ENCODE peak calls at places on chromosome 19, in four cellular contexts. One of them, this sample, is unnamed.

GRCh38 chr19:3868770-3869456 is at the start of gene ZFR2:
- DNase-seq in Caco-2: peak; percentile 52
- DNase-seq in B cell: no peak
- DNase-seq in keratinocyte: no peak
- DNase-seq in this sample: no peak

GRCh38 chr19:50836543-50837195 is 3.3 kb upstream of the KLK15 start:
- DNase-seq in Caco-2: no peak
- DNase-seq in B cell: no peak
- DNase-seq in keratinocyte: no peak
- DNase-seq in this sample: no peak

GRCh38 chr19:46579286-46579944 is 21.7 kb upstream of the CALM3 start:
- DNase-seq in Caco-2: no peak
- DNase-seq in B cell: no peak
- DNase-seq in keratinocyte: no peak
- DNase-seq in this sample: no peak

GRCh38 chr19:39823693-39824092 is 10.3 kb downstream of the DYRK1B start:
- DNase-seq in Caco-2: no peak
- DNase-seq in B cell: no peak
- DNase-seq in keratinocyte: no peak
- DNase-seq in this sample: no peak

GRCh38 chr19:14072535-14073231 is at the start of gene MISP3:
- DNase-seq in Caco-2: peak; percentile 55
- DNase-seq in B cell: no peak
- DNase-seq in keratinocyte: no peak
- DNase-seq in this sample: peak; percentile 72

GRCh38 chr19:43784251-43784980 is 3.6 kb upstream of the KCNN4 start:
- DNase-seq in Caco-2: peak; percentile 82
- DNase-seq in B cell: peak; percentile 59
- DNase-seq in keratinocyte: no peak
- DNase-seq in this sample: peak; percentile 93

GRCh38 chr19:43124360-43124759 is 41.9 kb upstream of the PSG2 start:
- DNase-seq in Caco-2: no peak
- DNase-seq in B cell: no peak
- DNase-seq in keratinocyte: no peak
- DNase-seq in this sample: no peak

GRCh38 chr19:45975296-45975695 is 1.6 kb upstream of the NOVA2 start:
- DNase-seq in Caco-2: no peak
- DNase-seq in B cell: no peak
- DNase-seq in keratinocyte: no peak
- DNase-seq in this sample: no peak

GRCh38 chr19:40416918-40417713 is 3.9 kb upstream of the PRX start:
- DNase-seq in Caco-2: no peak
- DNase-seq in B cell: no peak
- DNase-seq in keratinocyte: no peak
- DNase-seq in this sample: peak; percentile 61

GRCh38 chr19:31353826-31354225 is 4.6 kb upstream of the TSHZ3 start:
- DNase-seq in Caco-2: no peak
- DNase-seq in B cell: no peak
- DNase-seq in keratinocyte: no peak
- DNase-seq in this sample: no peak

GRCh38 chr19:8445488-8446001 is 770 bp downstream of the HNRNPM start:
- DNase-seq in Caco-2: peak; percentile 53
- DNase-seq in B cell: no peak
- DNase-seq in keratinocyte: no peak
- DNase-seq in this sample: peak; percentile 26

GRCh38 chr19:45276284-45276687 is 25.2 kb downstream of the MARK4 start:
- DNase-seq in Caco-2: no peak
- DNase-seq in B cell: no peak
- DNase-seq in keratinocyte: no peak
- DNase-seq in this sample: no peak

GRCh38 chr19:294819-295686 is 3.9 kb upstream of the PLPP2 start:
- DNase-seq in Caco-2: no peak
- DNase-seq in B cell: no peak
- DNase-seq in keratinocyte: no peak
- DNase-seq in this sample: peak; percentile 61

GRCh38 chr19:2998642-2999041 is 21.3 kb downstream of the TLE6 start:
- DNase-seq in Caco-2: no peak
- DNase-seq in B cell: no peak
- DNase-seq in keratinocyte: no peak
- DNase-seq in this sample: no peak

GRCh38 chr19:45667620-45668341 is at the start of gene GIPR:
- DNase-seq in Caco-2: peak; percentile 73
- DNase-seq in B cell: no peak
- DNase-seq in keratinocyte: peak; percentile 80
- DNase-seq in this sample: peak; percentile 76

GRCh38 chr19:17719730-17720486 is 628 bp downstream of the MAP1S start:
- DNase-seq in Caco-2: no peak
- DNase-seq in B cell: no peak
- DNase-seq in keratinocyte: no peak
- DNase-seq in this sample: peak; percentile 44

GRCh38 chr19:1672038-1672768 is 19.8 kb upstream of the TCF3 start:
- DNase-seq in Caco-2: no peak
- DNase-seq in B cell: peak; percentile 71
- DNase-seq in keratinocyte: no peak
- DNase-seq in this sample: peak; percentile 56
- TF ChIP-seq CTCF in Caco-2: peak; percentile 73
- TF ChIP-seq CTCF in B cell: peak; percentile 93
- TF ChIP-seq CTCF in keratinocyte: peak; percentile 85
- TF ChIP-seq CTCF in this sample: peak; percentile 93

GRCh38 chr19:11034449-11035213 is 54.6 kb upstream of the LDLR start:
- DNase-seq in Caco-2: no peak
- DNase-seq in B cell: no peak
- DNase-seq in keratinocyte: no peak
- DNase-seq in this sample: no peak

GRCh38 chr19:11033763-11034162 is 55.5 kb upstream of the LDLR start:
- DNase-seq in Caco-2: no peak
- DNase-seq in B cell: no peak
- DNase-seq in keratinocyte: no peak
- DNase-seq in this sample: no peak

GRCh38 chr19:11033251-11033650 is 56.0 kb upstream of the LDLR start:
- DNase-seq in Caco-2: no peak
- DNase-seq in B cell: no peak
- DNase-seq in keratinocyte: no peak
- DNase-seq in this sample: no peak

GRCh38 chr19:11038511-11038910 is 50.8 kb upstream of the LDLR start:
- DNase-seq in Caco-2: no peak
- DNase-seq in B cell: no peak
- DNase-seq in keratinocyte: no peak
- DNase-seq in this sample: no peak

DNA sequence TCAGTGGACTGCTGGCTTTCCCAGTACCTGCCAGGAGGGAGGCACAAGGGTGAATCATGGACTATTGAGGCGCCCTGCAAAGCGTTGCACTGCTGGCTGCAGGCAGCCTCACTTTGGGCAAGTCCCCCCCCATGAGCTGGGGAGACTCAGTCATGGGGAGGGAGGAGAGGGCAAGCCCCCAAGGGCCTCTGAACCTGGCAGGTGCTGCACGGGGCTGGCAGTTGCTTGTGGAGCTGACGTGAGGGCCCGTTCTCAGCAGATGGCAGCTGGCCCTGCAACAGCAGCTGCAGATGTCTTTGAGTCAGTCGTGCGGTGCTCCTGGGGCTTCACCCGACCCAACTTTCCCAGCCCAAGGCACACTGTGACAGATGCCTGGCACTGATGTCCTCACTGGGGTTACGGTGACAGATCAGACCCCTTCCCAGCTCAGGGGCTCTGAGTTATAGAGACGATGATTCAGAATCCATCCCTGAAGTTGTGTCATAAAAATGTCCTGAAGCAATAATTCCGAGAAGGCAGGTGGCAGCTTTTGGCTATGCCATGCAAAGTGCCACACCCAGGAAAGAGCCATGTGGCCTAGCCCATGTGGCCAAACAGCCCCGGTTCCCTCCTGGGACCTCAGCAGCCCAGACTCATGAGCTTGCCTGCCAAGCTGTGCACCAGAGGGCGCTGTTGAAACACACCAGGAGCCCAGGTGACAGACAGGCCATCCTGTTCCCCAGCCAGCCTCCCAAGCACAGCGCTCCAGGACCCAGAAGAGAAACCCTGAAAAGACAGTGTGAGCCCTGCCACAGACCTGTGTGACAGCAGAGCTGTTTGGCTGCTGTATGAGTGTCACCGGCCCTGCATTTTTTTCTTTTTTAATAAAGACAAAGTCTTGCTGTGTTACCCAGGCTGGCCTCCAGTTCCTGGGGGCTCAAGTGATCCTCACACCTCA is 53.6 kb upstream of the LDLR start:
- DNase-seq in Caco-2: peak; percentile 84
- DNase-seq in B cell: peak; percentile 92
- DNase-seq in keratinocyte: peak; percentile 58
- DNase-seq in this sample: peak; percentile 89
- TF ChIP-seq CTCF in Caco-2: peak; percentile 94
- TF ChIP-seq CTCF in B cell: peak; percentile 93
- TF ChIP-seq CTCF in keratinocyte: peak; percentile 96
- TF ChIP-seq CTCF in this sample: peak; percentile 77

GRCh38 chr19:52658595-52658994 is 20.4 kb upstream of the ZNF83 start:
- DNase-seq in Caco-2: no peak
- DNase-seq in B cell: no peak
- DNase-seq in keratinocyte: no peak
- DNase-seq in this sample: no peak
- TF ChIP-seq CTCF in Caco-2: no peak
- TF ChIP-seq CTCF in B cell: no peak
- TF ChIP-seq CTCF in keratinocyte: no peak
- TF ChIP-seq CTCF in this sample: no peak

GRCh38 chr19:55407625-55408319 is at the start of gene UBE2S:
- DNase-seq in Caco-2: peak; percentile 99
- DNase-seq in B cell: peak; percentile 98
- DNase-seq in keratinocyte: peak; percentile 80
- DNase-seq in this sample: peak; percentile 98
- TF ChIP-seq CTCF in Caco-2: no peak
- TF ChIP-seq CTCF in B cell: no peak
- TF ChIP-seq CTCF in keratinocyte: no peak
- TF ChIP-seq CTCF in this sample: no peak

GRCh38 chr19:34881982-34882381 is 44.7 kb upstream of the ZNF30 start:
- DNase-seq in Caco-2: no peak
- DNase-seq in B cell: no peak
- DNase-seq in keratinocyte: no peak
- DNase-seq in this sample: no peak

GRCh38 chr19:34880034-34880433 is 46.7 kb upstream of the ZNF30 start:
- DNase-seq in Caco-2: no peak
- DNase-seq in B cell: no peak
- DNase-seq in keratinocyte: no peak
- DNase-seq in this sample: no peak

DNA sequence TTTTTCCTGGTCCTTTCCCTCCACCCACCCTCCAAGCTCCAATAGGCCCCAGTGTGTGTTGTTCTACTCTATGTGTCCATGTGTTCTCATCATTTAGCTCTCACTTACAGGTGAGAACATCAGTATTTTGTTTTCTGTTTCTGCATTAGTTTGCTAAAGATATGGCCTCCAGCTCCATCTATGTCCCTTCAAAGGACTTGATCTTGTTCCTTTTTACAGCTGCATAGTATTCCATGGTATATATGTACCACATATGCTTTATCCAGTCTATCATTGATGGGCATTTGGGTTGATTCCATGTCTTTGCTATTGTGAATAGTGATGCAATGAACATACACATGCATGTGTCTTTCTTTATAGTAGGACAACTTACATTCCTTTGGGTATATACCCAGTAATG is 47.1 kb upstream of the ZNF30 start:
- DNase-seq in Caco-2: no peak
- DNase-seq in B cell: no peak
- DNase-seq in keratinocyte: no peak
- DNase-seq in this sample: no peak
- TF ChIP-seq CTCF in Caco-2: no peak
- TF ChIP-seq CTCF in B cell: no peak
- TF ChIP-seq CTCF in keratinocyte: no peak
- TF ChIP-seq CTCF in this sample: no peak

DNA sequence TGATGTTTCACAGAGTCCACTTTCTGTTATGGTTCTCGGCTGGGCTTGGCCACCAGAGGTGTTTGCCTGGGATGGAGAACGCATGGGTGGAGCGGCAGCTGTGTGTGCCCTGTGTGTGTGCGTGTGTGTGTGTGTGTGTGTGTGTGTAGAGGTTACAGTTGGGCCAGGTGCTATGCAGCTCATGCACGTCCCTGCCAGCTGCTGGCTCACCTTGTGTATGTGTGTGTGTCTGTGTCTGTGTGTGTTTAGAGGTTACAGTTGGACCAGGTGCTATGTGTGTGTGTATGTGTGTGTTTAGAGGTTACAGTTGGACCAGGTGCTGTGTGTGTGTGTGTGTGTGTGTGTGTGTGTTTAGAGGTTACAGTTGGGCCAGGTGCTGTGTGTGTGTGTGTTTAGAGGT is 33.0 kb upstream of the PEG3 start:
- DNase-seq in Caco-2: no peak
- DNase-seq in B cell: no peak
- DNase-seq in keratinocyte: no peak
- DNase-seq in this sample: no peak
- TF ChIP-seq CTCF in Caco-2: no peak
- TF ChIP-seq CTCF in B cell: no peak
- TF ChIP-seq CTCF in keratinocyte: no peak
- TF ChIP-seq CTCF in this sample: no peak

GRCh38 chr19:12782174-12782423 is 6.7 kb upstream of the HOOK2 start:
- DNase-seq in Caco-2: no peak
- DNase-seq in B cell: no peak
- DNase-seq in keratinocyte: no peak
- DNase-seq in this sample: no peak

GRCh38 chr19:12784394-12784870 is 6.9 kb upstream of the JUNB start:
- DNase-seq in Caco-2: no peak
- DNase-seq in B cell: no peak
- DNase-seq in keratinocyte: no peak
- DNase-seq in this sample: peak; percentile 5

GRCh38 chr19:12783226-12783848 is 7.9 kb upstream of the JUNB start:
- DNase-seq in Caco-2: no peak
- DNase-seq in B cell: no peak
- DNase-seq in keratinocyte: no peak
- DNase-seq in this sample: peak; percentile 14

GRCh38 chr19:12783849-12784393 is 7.4 kb upstream of the JUNB start:
- DNase-seq in Caco-2: peak; percentile 85
- DNase-seq in B cell: no peak
- DNase-seq in keratinocyte: no peak
- DNase-seq in this sample: peak; percentile 78

GRCh38 chr19:12782424-12783225 is 7.3 kb upstream of the HOOK2 start:
- DNase-seq in Caco-2: peak; percentile 83
- DNase-seq in B cell: peak; percentile 91
- DNase-seq in keratinocyte: no peak
- DNase-seq in this sample: peak; percentile 67
- TF ChIP-seq CTCF in Caco-2: no peak
- TF ChIP-seq CTCF in B cell: no peak
- TF ChIP-seq CTCF in keratinocyte: no peak
- TF ChIP-seq CTCF in this sample: no peak

GRCh38 chr19:18939163-18939562 is 1.9 kb downstream of the HOMER3 start:
- DNase-seq in Caco-2: no peak
- DNase-seq in B cell: no peak
- DNase-seq in keratinocyte: no peak
- DNase-seq in this sample: no peak

GRCh38 chr19:18940791-18941627 is at the start of gene HOMER3:
- DNase-seq in Caco-2: peak; percentile 63
- DNase-seq in B cell: peak; percentile 78
- DNase-seq in keratinocyte: no peak
- DNase-seq in this sample: peak; percentile 78

GRCh38 chr19:18942692-18943091 is 1.7 kb upstream of the HOMER3 start:
- DNase-seq in Caco-2: no peak
- DNase-seq in B cell: no peak
- DNase-seq in keratinocyte: no peak
- DNase-seq in this sample: no peak

GRCh38 chr19:18941628-18942354 is 774 bp upstream of the HOMER3 start:
- DNase-seq in Caco-2: no peak
- DNase-seq in B cell: no peak
- DNase-seq in keratinocyte: no peak
- DNase-seq in this sample: no peak

GRCh38 chr19:18939922-18940775 is 868 bp downstream of the HOMER3 start:
- DNase-seq in Caco-2: no peak
- DNase-seq in B cell: no peak
- DNase-seq in keratinocyte: no peak
- DNase-seq in this sample: peak; percentile 40
- TF ChIP-seq CTCF in Caco-2: no peak
- TF ChIP-seq CTCF in B cell: no peak
- TF ChIP-seq CTCF in keratinocyte: no peak
- TF ChIP-seq CTCF in this sample: no peak

This sample was measured in Calu3.